ENCODE peak calls at places on chromosomes 12 and 14, in four cellular contexts. M is HEK293T, O is T1000, A is neuronal stem cell. J is an unnamed sample.
A peak's percentile ranks its signal among the peaks of the same experiment; 100 is the strongest.

GRCh38 chr12:65188179-65188709 is 18.9 kb downstream of the LEMD3 start:
- DNase-seq in M (no peak), O (no peak), A (no peak), J (no peak)

GRCh38 chr12:79886917-79887519 is 47.9 kb downstream of the PPP1R12A start:
- DNase-seq in M (peak; percentile 15), O (no peak), A (no peak), J (peak; percentile 26)

GRCh38 chr12:29032431-29032830 is 116.6 kb upstream of the FAR2 start:
- DNase-seq in M (no peak), O (no peak), A (no peak), J (no peak)

GRCh38 chr12:98696036-98696646 is 51.1 kb downstream of the APAF1 start:
- DNase-seq in M (no peak), O (no peak), A (no peak), J (peak; percentile 2)

GRCh38 chr14:20469242-20469889 is at the start of gene PNP:
- DNase-seq in M (peak; percentile 93), O (peak; percentile 83), A (peak; percentile 87), J (peak; percentile 37)

GRCh38 chr14:32947081-32947480 is 8.4 kb downstream of the NPAS3 start:
- DNase-seq in M (no peak), O (no peak), A (no peak), J (no peak)

GRCh38 chr12:14691560-14691959 is 4.8 kb downstream of the GUCY2C start:
- DNase-seq in M (no peak), O (no peak), A (no peak), J (no peak)

GRCh38 chr14:60092516-60092915 is 793 bp downstream of the PCNX4 start:
- DNase-seq in M (peak; percentile 19), O (peak; percentile 1), A (no peak), J (no peak)

GRCh38 chr12:90062799-90063198 is 354.2 kb upstream of the ATP2B1 start:
- DNase-seq in M (peak; percentile 28), O (no peak), A (no peak), J (no peak)

GRCh38 chr14:64501326-64502171 is 2.1 kb downstream of the ZBTB25 start:
- DNase-seq in M (peak; percentile 64), O (peak; percentile 31), A (no peak), J (no peak)

GRCh38 chr14:105635560-105635959 is 109.2 kb downstream of the TMEM121 start:
- DNase-seq in M (no peak), O (no peak), A (no peak), J (no peak)

GRCh38 chr14:61568572-61569011 is 126.7 kb upstream of the HIF1A start:
- DNase-seq in M (no peak), O (no peak), A (no peak), J (no peak)

GRCh38 chr14:75399819-75400678 is 27.8 kb upstream of the JDP2 start:
- DNase-seq in M (no peak), O (peak; percentile 94), A (no peak), J (no peak)

GRCh38 chr12:97538705-97539104 is 76.1 kb downstream of the RMST start:
- DNase-seq in M (no peak), O (no peak), A (no peak), J (no peak)

GRCh38 chr14:59133202-59133601 is 55.3 kb upstream of the DAAM1 start:
- DNase-seq in M (no peak), O (no peak), A (no peak), J (no peak)

GRCh38 chr12:111171832-111172231 is 197.1 kb downstream of the PHETA1 start:
- DNase-seq in M (no peak), O (no peak), A (no peak), J (no peak)

GRCh38 chr14:85233756-85234545 is 296.0 kb upstream of the FLRT2 start:
- DNase-seq in M (no peak), O (peak; percentile 23), A (no peak), J (no peak)

GRCh38 chr14:61860294-61860918 is 98.2 kb downstream of the SNAPC1 start:
- DNase-seq in M (peak; percentile 64), O (no peak), A (peak; percentile 30), J (no peak)

GRCh38 chr14:28577711-28578131 is 188.9 kb upstream of the FOXG1 start:
- DNase-seq in M (no peak), O (no peak), A (no peak), J (no peak)

GRCh38 chr14:68820536-68820935 is 27.7 kb upstream of the ZFP36L1 start:
- DNase-seq in M (no peak), O (no peak), A (no peak), J (no peak)

GRCh38 chr12:85781751-85782150 is 54.5 kb downstream of the RASSF9 start:
- DNase-seq in M (no peak), O (no peak), A (no peak), J (no peak)

GRCh38 chr12:75724913-75725312 is 213.5 kb upstream of the KRR1 start:
- DNase-seq in M (no peak), O (peak; percentile 12), A (no peak), J (no peak)

GRCh38 chr12:117921922-117922777 is 46.6 kb downstream of the KSR2 start:
- DNase-seq in M (no peak), O (no peak), A (no peak), J (no peak)

GRCh38 chr14:99685061-99685995 is 1.2 kb downstream of the CYP46A1 start:
- DNase-seq in M (no peak), O (no peak), A (no peak), J (no peak)

GRCh38 chr14:94681300-94682060 is 69.3 kb downstream of the SERPINA3 start:
- DNase-seq in M (peak; percentile 71), O (no peak), A (no peak), J (no peak)

GRCh38 chr14:81165188-81165587 is 55.6 kb downstream of the GTF2A1 start:
- DNase-seq in M (no peak), O (no peak), A (no peak), J (no peak)

GRCh38 chr14:63266106-63266505 is 52.6 kb downstream of the GPHB5 start:
- DNase-seq in M (no peak), O (no peak), A (no peak), J (no peak)